ENCODE peak calls at places on chromosomes 3 and 15, in eight cellular contexts. C is tibial nerve; W is uterus; B is left ventricle myocardium inferior; V is thoracic aorta; Z is psoas muscle; G is ascending aorta; K is CD8-positive, alpha-beta T cell. R is an unnamed sample. For H3K9me3 and H3K4me1, the result is how much of the 10 kb centered on the place peaks cover.

GRCh38 chr3:138946554-138947302 is at the start of the genes FOXL2 and FOXL2NB:
- DNase-seq in C (no peak), W (peak), B (no peak), V (no peak), Z (peak), G (no peak), K (peak), R (no peak)

GRCh38 chr15:58462547-58462946 is 30.8 kb downstream of the LIPC start:
- DNase-seq in C (no peak), W (no peak), B (no peak), V (no peak), Z (no peak), G (no peak), K (no peak), R (no peak)

GRCh38 chr3:194007598-194008337 is 128.2 kb upstream of the HES1 start:
- DNase-seq in C (no peak), W (no peak), B (no peak), V (no peak), Z (no peak), G (no peak), K (no peak), R (no peak)

GRCh38 chr3:83457516-83457915 is 1501.3 kb upstream of the CADM2 start:
- DNase-seq in C (no peak), W (no peak), B (no peak), V (no peak), Z (no peak), G (no peak), K (no peak), R (no peak)

GRCh38 chr15:77311618-77312398 is 108.1 kb downstream of the PEAK1 start:
- DNase-seq in C (no peak), W (no peak), B (no peak), V (no peak), Z (no peak), G (no peak), K (no peak), R (no peak)

GRCh38 chr3:59143447-59143846 is 93.6 kb upstream of the CFAP20DC start:
- DNase-seq in C (no peak), W (no peak), B (no peak), V (no peak), Z (no peak), G (no peak), K (no peak), R (no peak)

GRCh38 chr3:14145236-14145635 is 20.4 kb downstream of the TMEM43 start:
- DNase-seq in C (no peak), W (no peak), B (no peak), V (no peak), Z (no peak), G (peak), K (no peak), R (no peak)

GRCh38 chr3:52892290-52892624 is 5.1 kb downstream of the STIMATE start:
- DNase-seq in C (no peak), W (no peak), B (no peak), V (no peak), Z (no peak), G (no peak), K (no peak), R (no peak)

GRCh38 chr15:40939909-40940801 is 11.0 kb downstream of the DLL4 start:
- DNase-seq in C (no peak), W (peak), B (peak), V (no peak), Z (peak), G (no peak), K (no peak), R (no peak)
- H3K27ac ChIP-seq in C (peak), W (peak), B (peak), V (peak), Z (peak), G (peak), K (no peak), R (no peak)

GRCh38 chr3:26350853-26351252 is 271.7 kb upstream of the LRRC3B start:
- DNase-seq in C (no peak), W (no peak), B (no peak), V (no peak), Z (no peak), G (no peak), K (no peak), R (no peak)

GRCh38 chr3:26346497-26346896 is 276.1 kb upstream of the LRRC3B start:
- DNase-seq in C (no peak), W (no peak), B (no peak), V (no peak), Z (no peak), G (no peak), K (no peak), R (no peak)

GRCh38 chr3:26347150-26347549 is 275.4 kb upstream of the LRRC3B start:
- DNase-seq in C (no peak), W (no peak), B (no peak), V (no peak), Z (no peak), G (no peak), K (no peak), R (no peak)

GRCh38 chr3:26340001-26340400 is 282.6 kb upstream of the LRRC3B start:
- DNase-seq in C (no peak), W (no peak), B (no peak), V (no peak), Z (no peak), G (no peak), K (no peak), R (no peak)

GRCh38 chr3:26345613-26346012 is 277.0 kb upstream of the LRRC3B start:
- DNase-seq in C (no peak), W (no peak), B (no peak), V (no peak), Z (no peak), G (no peak), K (no peak), R (no peak)
- H3K9me3 ChIP-seq in C (under half), W (under half), B (under half), V (under half), Z (under half), G (under half), K (under half), R (under half)

GRCh38 chr3:195540526-195540925 is 2.6 kb downstream of the PPP1R2 start:
- DNase-seq in C (no peak), W (no peak), B (no peak), V (no peak), Z (no peak), G (no peak), K (no peak), R (no peak)
- H3K4me1 ChIP-seq in C (under half), W (under half), B (half or more), V (half or more), Z (half or more), G (under half), K (half or more), R (under half)

GRCh38 chr3:196419386-196419785 is 12.8 kb downstream of the UBXN7 start:
- DNase-seq in C (no peak), W (no peak), B (no peak), V (no peak), Z (no peak), G (no peak), K (no peak), R (no peak)

DNA sequence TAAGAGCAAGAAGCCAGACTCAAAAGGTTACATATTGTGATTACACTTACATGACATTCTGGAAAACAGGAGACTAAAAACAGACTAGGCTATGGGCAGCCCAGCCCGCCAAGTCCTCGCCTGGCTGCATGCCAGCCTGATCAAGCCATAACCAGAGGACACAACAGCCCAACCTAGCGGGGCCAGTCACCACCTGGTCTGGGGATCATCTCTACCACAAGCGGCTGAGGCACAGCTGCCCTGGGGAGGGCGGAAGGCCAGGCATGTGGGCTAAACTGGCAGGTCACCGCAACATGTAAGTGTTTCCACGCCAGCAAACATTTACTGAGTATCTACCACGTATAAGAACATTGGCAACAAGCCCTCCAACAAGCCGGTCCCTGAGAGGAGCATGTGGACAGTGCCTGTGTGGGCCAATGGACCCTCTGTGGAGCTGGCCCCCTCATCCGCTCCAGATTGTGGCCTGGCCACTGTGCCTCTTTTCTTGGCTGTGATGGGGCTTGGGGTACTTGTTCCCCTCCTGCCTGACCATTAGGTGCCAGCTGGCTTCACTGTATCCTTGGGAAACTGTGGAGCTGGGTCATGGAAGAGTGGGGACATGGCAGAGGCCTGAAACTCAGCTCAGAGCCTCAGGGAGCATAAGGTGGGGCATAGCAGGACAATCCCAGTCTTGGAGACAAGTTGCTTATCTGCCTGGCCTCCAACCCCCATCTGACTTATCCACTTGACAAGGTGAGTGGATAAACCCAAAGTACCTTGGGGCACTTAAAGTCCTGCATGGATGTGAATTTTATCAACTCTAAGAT is 9.0 kb downstream of the UBXN7 start:
- DNase-seq in C (no peak), W (peak), B (peak), V (no peak), Z (peak), G (no peak), K (no peak), R (no peak)
- H3K27ac ChIP-seq in C (no peak), W (no peak), B (peak), V (peak), Z (peak), G (peak), K (no peak), R (no peak)

R was measured in SJSA1.